ENCODE peak calls at places on chromosomes 16 and 17, in ten cellular contexts. H is cardiac septum; G is dermis microvascular lymphatic vessel endothelial cell; D is EL; R is stimulated activated CD8-positive, alpha-beta memory T cell treated with anti-CD3 and anti-CD28 coated beads, Interleukin-2, amount 100 ng/mL, for 48 hours; S is testis; B is CD4-positive, alpha-beta memory T cell; U is GM04504; K is heart right ventricle; M is A172. X is an unnamed sample.

GRCh38 chr16:424033-424622 is 1.3 kb upstream of the RAB11FIP3 start:
- DNase-seq in B (no peak), S (peak), D (peak), R (no peak), K (peak), M (peak), H (peak), G (peak), U (peak), X (no peak)

GRCh38 chr17:63819585-63820537 is 7.4 kb upstream of the PSMC5 start:
- DNase-seq in B (no peak), R (no peak), D (no peak), K (no peak), M (no peak), S (no peak), G (peak), H (no peak), U (no peak), X (no peak)

GRCh38 chr16:57489229-57489628 is 2.9 kb upstream of the DOK4 start:
- DNase-seq in G (no peak), K (no peak), S (no peak), B (no peak), D (no peak), M (no peak), H (no peak), U (no peak), R (no peak), X (no peak)

GRCh38 chr17:75643033-75644017 is 10.1 kb downstream of the SMIM5 start:
- DNase-seq in K (no peak), B (no peak), H (no peak), R (no peak), S (no peak), U (no peak), D (no peak), G (no peak), M (no peak), X (no peak)

GRCh38 chr17:9729034-9729650 is 62.2 kb downstream of the DHRS7C start:
- DNase-seq in M (peak), D (peak), H (no peak), R (no peak), U (peak), G (peak), B (peak), S (peak), K (no peak), X (no peak)

GRCh38 chr17:79947351-79948031 is 88.2 kb downstream of the TBC1D16 start:
- DNase-seq in S (no peak), G (no peak), H (peak), K (no peak), M (peak), R (no peak), B (no peak), U (no peak), D (no peak), X (no peak)

GRCh38 chr17:19003966-19004600 is 481 bp downstream of the FAM83G start:
- DNase-seq in B (peak), H (no peak), S (peak), U (no peak), R (peak), D (peak), K (no peak), M (peak), G (peak), X (no peak)

GRCh38 chr17:42281571-42282096 is 5.4 kb upstream of the STAT5B start:
- DNase-seq in G (no peak), M (no peak), R (no peak), K (no peak), U (no peak), D (no peak), S (peak), H (no peak), B (no peak), X (no peak)

GRCh38 chr17:76840884-76841775 is 27.1 kb upstream of the MGAT5B start:
- DNase-seq in S (no peak), R (no peak), K (no peak), G (no peak), B (no peak), U (no peak), M (no peak), D (peak), H (no peak), X (no peak)

GRCh38 chr17:1908699-1909309 is 79.0 kb downstream of the RPA1 start:
- DNase-seq in G (peak), K (peak), M (peak), S (peak), U (peak), H (no peak), B (peak), R (no peak), D (peak), X (no peak)

GRCh38 chr17:77884967-77885641 is 73.4 kb upstream of the TNRC6C start:
- DNase-seq in G (no peak), M (no peak), S (no peak), U (no peak), H (no peak), K (no peak), R (no peak), B (no peak), D (no peak), X (no peak)

GRCh38 chr16:87263418-87264052 is 53.7 kb downstream of the C16orf95 start:
- DNase-seq in B (no peak), D (no peak), S (no peak), M (no peak), G (no peak), K (no peak), U (no peak), H (no peak), R (no peak), X (no peak)

GRCh38 chr17:79997004-79997673 is 38.5 kb downstream of the TBC1D16 start:
- DNase-seq in U (no peak), B (peak), H (peak), G (peak), S (no peak), R (peak), K (no peak), M (no peak), D (no peak), X (peak)

GRCh38 chr16:3490911-3491629 is 4.2 kb downstream of the C16orf90 start:
- DNase-seq in S (no peak), R (no peak), B (no peak), U (no peak), D (no peak), M (no peak), K (no peak), H (no peak), G (peak), X (no peak)

GRCh38 chr17:31581491-31581890 is 190.0 kb downstream of the RAB11FIP4 start:
- DNase-seq in H (no peak), K (peak), M (peak), B (no peak), U (no peak), G (peak), S (peak), R (no peak), D (peak), X (no peak)

GRCh38 chr17:9472094-9472493 is 103.5 kb downstream of the STX8 start:
- DNase-seq in K (no peak), B (no peak), S (no peak), H (no peak), M (no peak), R (no peak), U (no peak), G (no peak), D (peak), X (no peak)

GRCh38 chr16:27406729-27407128 is 4.8 kb downstream of the IL21R start:
- DNase-seq in M (no peak), G (no peak), U (no peak), B (no peak), H (no peak), K (no peak), S (no peak), R (no peak), D (no peak), X (no peak)

GRCh38 chr17:549197-550040 is 165.2 kb downstream of the VPS53 start:
- DNase-seq in U (peak), S (no peak), H (no peak), M (peak), B (no peak), K (no peak), D (peak), R (no peak), G (peak), X (no peak)

GRCh38 chr17:1730345-1731193 is 6.1 kb downstream of the WDR81 start:
- DNase-seq in G (peak), U (peak), H (peak), K (peak), R (no peak), B (no peak), D (peak), S (peak), M (peak), X (no peak)

GRCh38 chr16:73113326-73113720 is 65.4 kb upstream of the ZFHX3 start:
- DNase-seq in U (peak), H (no peak), K (no peak), R (no peak), S (no peak), G (no peak), B (no peak), M (no peak), D (peak), X (no peak)

GRCh38 chr17:5580367-5580766 is 3.9 kb downstream of the NLRP1 start:
- DNase-seq in U (no peak), B (no peak), R (no peak), H (no peak), K (no peak), S (no peak), M (no peak), G (no peak), D (no peak), X (no peak)

GRCh38 chr17:37110012-37110701 is 161.4 kb downstream of the AATF start:
- DNase-seq in U (no peak), G (no peak), K (no peak), R (no peak), B (no peak), D (no peak), S (no peak), H (no peak), M (no peak), X (no peak)

GRCh38 chr16:4664538-4665418 is 28.6 kb upstream of the NUDT16L1 start:
- DNase-seq in H (no peak), U (no peak), D (no peak), M (peak), R (peak), B (peak), G (peak), K (peak), S (peak), X (peak)

GRCh38 chr16:88705746-88706287 is 391 bp downstream of the RNF166 start:
- DNase-seq in D (no peak), B (peak), S (no peak), K (no peak), H (no peak), G (peak), M (no peak), R (no peak), U (no peak), X (no peak)

GRCh38 chr17:74239169-74239568 is 25.8 kb downstream of the TTYH2 start:
- DNase-seq in S (no peak), R (no peak), B (no peak), U (no peak), H (no peak), D (no peak), K (peak), M (no peak), G (no peak), X (no peak)

GRCh38 chr17:30334421-30334820 is 564 bp upstream of the TMIGD1 start:
- DNase-seq in M (no peak), B (no peak), U (no peak), D (no peak), S (no peak), G (no peak), K (no peak), H (no peak), R (no peak), X (no peak)

GRCh38 chr17:38869647-38870258 is at the start of gene LASP1:
- DNase-seq in R (peak), M (peak), H (peak), D (peak), G (peak), B (peak), U (peak), S (peak), K (peak), X (peak)

GRCh38 chr17:50904522-50905459 is 38.6 kb upstream of the TOB1 start:
- DNase-seq in D (no peak), M (no peak), R (no peak), G (no peak), K (no peak), S (peak), U (no peak), H (no peak), B (no peak), X (no peak)

GRCh38 chr16:8998114-8998513 is 34.4 kb upstream of the USP7 start:
- DNase-seq in M (peak), S (no peak), U (peak), K (no peak), R (no peak), D (peak), G (no peak), B (no peak), H (no peak), X (no peak)

GRCh38 chr17:19348081-19348650 is 14.4 kb downstream of the B9D1 start:
- DNase-seq in G (no peak), K (no peak), M (no peak), U (no peak), H (peak), S (no peak), D (no peak), B (no peak), R (no peak), X (no peak)

GRCh38 chr16:9489823-9490467 is 398.5 kb downstream of the HAPSTR1 start:
- DNase-seq in D (no peak), G (no peak), M (no peak), R (no peak), H (no peak), U (no peak), K (peak), S (peak), B (no peak), X (no peak)

GRCh38 chr17:17042851-17043667 is 802 bp downstream of the MPRIP start:
- DNase-seq in D (peak), R (peak), G (peak), M (peak), B (no peak), S (no peak), U (no peak), K (peak), H (peak), X (no peak)

X was measured in NK-92 treated with Interleukin-12 subunit alpha and Interleukin-12 subunit beta, amount 100 ng/mL, for 24 hours.